ENCODE peak calls at places on chromosomes 11 and 22, in four cellular contexts. K is endothelial cell of umbilical vein, A is heart right ventricle, Z is pancreas. S is an unnamed sample. For H3K9me3 and H3K4me1, the result is how much of the 10 kb centered on the place peaks cover.

GRCh38 chr22:39520874-39521857 is 804 bp downstream of the ATF4 start:
- DNase-seq in K (peak), A (peak), Z (peak), S (peak)

GRCh38 chr11:92826136-92826535 is 143.3 kb upstream of the MTNR1B start:
- DNase-seq in K (no peak), A (no peak), Z (no peak), S (no peak)

GRCh38 chr11:57303990-57304579 is 20.7 kb downstream of the TNKS1BP1 start:
- DNase-seq in K (no peak), A (no peak), Z (peak), S (no peak)

GRCh38 chr11:65375012-65375411 is 7.4 kb downstream of the SLC25A45 start:
- DNase-seq in K (no peak), A (no peak), Z (no peak), S (no peak)

GRCh38 chr11:2518112-2518982 is 73.5 kb downstream of the KCNQ1 start:
- DNase-seq in K (no peak), A (peak), Z (peak), S (peak)

GRCh38 chr11:111302298-111302697 is 4.0 kb downstream of the POU2AF3 start:
- DNase-seq in K (no peak), A (no peak), Z (no peak), S (no peak)

GRCh38 chr11:75277211-75277805 is 36.7 kb downstream of the TPBGL start:
- DNase-seq in K (no peak), A (no peak), Z (peak), S (peak)

GRCh38 chr22:35317680-35318290 is 18.1 kb downstream of the TOM1 start:
- DNase-seq in K (no peak), A (no peak), Z (peak), S (peak)

GRCh38 chr11:61160487-61161189 is 588 bp downstream of the VPS37C start:
- DNase-seq in K (peak), A (no peak), Z (no peak), S (no peak)

GRCh38 chr11:94922675-94923347 is 50.5 kb downstream of the CWC15 start:
- DNase-seq in K (no peak), A (no peak), Z (no peak), S (no peak)

GRCh38 chr11:119832132-119832531 is 103.1 kb upstream of the NECTIN1 start:
- DNase-seq in K (no peak), A (no peak), Z (no peak), S (no peak)

GRCh38 chr11:95419915-95420314 is 188.9 kb upstream of the SESN3 start:
- DNase-seq in K (peak), A (no peak), Z (no peak), S (no peak)

GRCh38 chr11:19766810-19767209 is 54.2 kb downstream of the NAV2 start:
- DNase-seq in K (no peak), A (no peak), Z (no peak), S (no peak)

GRCh38 chr22:28903719-28904118 is 20.3 kb downstream of the ZNRF3 start:
- DNase-seq in K (no peak), A (peak), Z (no peak), S (no peak)

GRCh38 chr11:14500181-14500651 is 605 bp upstream of the COPB1 start:
- DNase-seq in K (peak), A (peak), Z (peak), S (peak)

GRCh38 chr11:66231561-66231960 is 36.9 kb upstream of the RAB1B start:
- DNase-seq in K (no peak), A (no peak), Z (no peak), S (no peak)

GRCh38 chr11:120579601-120580000 is 68.1 kb downstream of the GRIK4 start:
- DNase-seq in K (no peak), A (no peak), Z (peak), S (no peak)

GRCh38 chr11:128956401-128957203 is 13.9 kb upstream of the TP53AIP1 start:
- DNase-seq in K (peak), A (no peak), Z (no peak), S (no peak)

GRCh38 chr11:133698654-133699053 is 146.7 kb downstream of the SPATA19 start:
- DNase-seq in K (no peak), A (no peak), Z (no peak), S (no peak)
- H3K4me3 ChIP-seq in K (no peak), A (no peak), Z (no peak), S (no peak)

GRCh38 chr22:49600891-49601431 is 226.7 kb downstream of the BRD1 start:
- DNase-seq in K (no peak), A (no peak), Z (no peak), S (no peak)
- H3K9me3 ChIP-seq in K (under half), A (under half), Z (under half), S (under half)

GRCh38 chr11:70811483-70811882 is 413.2 kb downstream of the CTTN start:
- DNase-seq in K (no peak), A (no peak), Z (no peak), S (no peak)
- H3K4me1 ChIP-seq in K (under half), A (under half), Z (under half), S (under half)

DNA sequence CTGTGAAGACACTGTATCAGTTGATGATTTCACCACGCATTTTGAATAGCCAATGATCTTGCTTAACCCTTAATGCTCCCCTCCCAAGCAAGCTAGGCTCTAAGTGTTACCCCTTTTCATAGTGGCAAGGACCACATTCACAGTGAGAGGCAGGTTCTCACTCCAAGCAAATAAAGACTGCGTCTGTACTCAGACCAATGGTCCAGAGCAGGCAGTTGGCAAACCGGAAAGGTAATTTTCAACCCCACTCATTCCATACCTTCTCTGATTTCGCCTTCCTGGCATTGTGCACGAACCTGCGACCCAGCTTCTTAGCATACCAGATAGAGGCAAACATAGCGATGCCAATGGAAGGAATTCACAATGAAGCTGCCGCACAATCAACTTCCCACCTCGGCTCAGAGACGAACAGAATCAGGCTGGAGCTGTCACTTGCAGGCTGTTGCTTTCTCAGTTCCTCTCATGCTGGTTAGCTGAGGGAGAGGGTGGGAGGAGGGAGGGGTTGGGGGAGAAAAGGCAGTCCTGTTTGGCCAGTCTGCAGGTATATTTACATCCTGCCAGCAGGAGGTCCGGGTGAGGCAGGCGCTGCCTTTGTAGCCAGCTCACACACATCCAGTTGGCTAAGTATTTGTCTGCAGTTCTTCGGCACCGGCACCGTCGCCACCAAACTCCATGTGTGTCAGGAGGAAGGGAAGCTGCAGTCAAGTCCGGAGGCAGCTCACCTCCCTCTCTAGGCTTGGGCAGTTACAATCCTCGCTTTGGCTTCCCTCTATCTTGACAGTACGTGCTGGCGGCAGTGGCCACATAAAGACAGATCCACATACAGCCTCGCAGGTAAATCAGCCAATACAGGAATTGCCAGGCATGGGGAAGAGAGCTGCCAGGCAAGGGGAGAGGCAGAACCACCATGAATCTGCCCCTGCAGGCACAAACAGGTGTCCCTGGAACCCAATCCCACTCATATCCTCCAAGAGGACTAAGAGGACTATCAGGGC is 1151.3 kb upstream of the CCDC90B start:
- DNase-seq in K (no peak), A (no peak), Z (peak), S (no peak)
- H3K4me3 ChIP-seq in K (no peak), A (peak), Z (peak), S (peak)

GRCh38 chr22:47625013-47625385 is 862.5 kb downstream of the TBC1D22A start:
- DNase-seq in K (no peak), A (no peak), Z (no peak), S (peak)

GRCh38 chr22:47623056-47623739 is 860.7 kb downstream of the TBC1D22A start:
- DNase-seq in K (no peak), A (no peak), Z (no peak), S (peak)

GRCh38 chr22:47622541-47622940 is 860.1 kb downstream of the TBC1D22A start:
- DNase-seq in K (no peak), A (no peak), Z (no peak), S (no peak)

GRCh38 chr22:47624277-47625012 is 862.0 kb downstream of the TBC1D22A start:
- DNase-seq in K (no peak), A (no peak), Z (no peak), S (peak)

GRCh38 chr22:47623740-47624103 is 861.3 kb downstream of the TBC1D22A start:
- DNase-seq in K (no peak), A (no peak), Z (no peak), S (peak)
- H3K9me3 ChIP-seq in K (under half), A (under half), Z (under half), S (under half)

GRCh38 chr22:20572132-20572802 is 64.9 kb downstream of the MED15 start:
- DNase-seq in K (no peak), A (no peak), Z (no peak), S (no peak)

GRCh38 chr22:20573176-20573829 is 65.9 kb downstream of the MED15 start:
- DNase-seq in K (no peak), A (no peak), Z (no peak), S (no peak)

GRCh38 chr22:20569059-20570058 is 61.9 kb downstream of the MED15 start:
- DNase-seq in K (no peak), A (peak), Z (no peak), S (peak)

GRCh38 chr22:20571531-20572007 is 64.2 kb downstream of the MED15 start:
- DNase-seq in K (peak), A (peak), Z (peak), S (no peak)

DNA sequence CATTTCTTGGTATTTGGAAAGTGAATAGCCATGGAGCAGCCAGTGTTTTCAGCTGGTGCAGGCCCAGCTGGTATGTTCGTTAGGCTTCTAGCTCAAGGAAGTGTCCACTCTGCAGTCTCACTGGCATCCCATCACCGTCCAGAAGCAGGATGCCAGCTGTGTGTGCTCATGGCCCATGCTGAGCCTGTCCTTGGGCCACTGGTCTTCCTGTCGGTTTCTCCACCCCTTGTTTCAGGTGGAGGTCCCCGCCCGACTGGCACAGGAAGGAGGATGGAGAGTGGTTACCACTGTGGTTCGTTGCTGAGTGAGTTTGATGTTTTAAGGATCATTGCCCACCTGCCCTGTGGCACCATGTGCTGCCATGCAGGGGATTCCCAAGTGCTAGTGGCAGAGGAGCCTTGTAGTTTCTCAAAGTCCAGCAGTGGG is 63.7 kb downstream of the MED15 start:
- DNase-seq in K (no peak), A (no peak), Z (no peak), S (no peak)
- H3K4me1 ChIP-seq in K (under half), A (under half), Z (under half), S (under half)

DNA sequence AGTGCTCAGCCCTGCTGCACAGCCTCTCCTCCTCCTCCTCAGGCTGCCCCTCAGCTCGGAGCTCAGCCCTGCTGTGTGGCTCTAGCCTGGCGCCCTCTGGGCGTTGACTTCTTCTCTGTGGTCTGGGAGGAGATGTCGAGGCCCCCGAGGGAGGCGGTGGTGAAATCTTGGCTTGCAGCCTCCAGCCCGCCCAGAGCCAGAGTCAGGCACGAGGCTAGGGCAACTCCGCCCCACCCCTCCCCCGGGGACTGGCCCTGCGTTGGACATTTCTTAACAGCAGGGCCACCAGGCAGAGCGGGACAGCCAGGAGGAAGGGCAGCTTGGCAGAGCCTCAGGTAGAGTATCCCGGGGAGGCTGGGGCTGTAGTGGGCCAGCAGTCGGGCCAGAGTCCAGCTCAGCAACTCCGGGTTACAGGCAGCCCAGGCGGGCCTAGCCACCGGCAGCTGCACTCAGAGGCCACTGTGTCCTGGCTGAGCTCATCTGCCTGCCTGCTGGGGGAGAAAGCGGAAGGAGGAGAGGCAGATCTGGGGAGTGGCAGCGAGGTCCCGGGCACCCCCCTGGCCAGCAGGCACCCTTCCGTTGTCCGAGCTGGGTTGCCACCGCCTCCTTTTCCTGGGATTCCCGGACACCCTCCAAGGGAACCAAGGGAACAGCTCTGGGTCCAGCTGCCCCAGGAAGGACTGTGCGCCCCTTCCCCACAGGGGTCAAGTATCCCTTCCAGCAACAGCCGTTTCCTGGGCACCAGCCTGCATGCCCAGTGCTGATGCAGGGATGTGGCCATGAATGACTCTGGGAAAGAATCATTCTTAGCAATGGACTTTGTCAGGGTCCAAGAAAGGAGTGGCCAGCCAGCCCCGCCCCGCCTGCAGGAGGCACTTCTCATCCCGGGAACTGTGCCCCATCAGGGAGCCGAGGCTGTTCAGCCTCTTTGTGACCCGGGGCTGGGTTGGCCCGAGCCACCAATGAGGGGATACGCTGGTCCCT is at the start of gene ALDH3B1:
- DNase-seq in K (peak), A (peak), Z (peak), S (peak)
- H3K4me3 ChIP-seq in K (no peak), A (peak), Z (peak), S (peak)